ENCODE peak calls at places on chromosomes 4 and X, in five cellular contexts. U is A549, O is K562, H is HepG2, K is GM12878. P is an unnamed sample.

GRCh38 chr4:78720994-78721677 is 55.0 kb upstream of the BMP2K start:
- DNase-seq in U (no peak), O (peak), H (peak), K (no peak), P (no peak)

GRCh38 chrX:44384688-44385338 is 41.3 kb upstream of the EFHC2 start:
- DNase-seq in U (peak), O (no peak), H (no peak), K (no peak), P (no peak)

GRCh38 chr4:56742080-56742871 is 61.2 kb upstream of the HOPX start:
- DNase-seq in U (no peak), O (no peak), H (no peak), K (no peak), P (no peak)

GRCh38 chr4:90951037-90951436 is 823.8 kb downstream of the CCSER1 start:
- DNase-seq in U (peak), O (no peak), H (peak), K (no peak), P (no peak)

GRCh38 chr4:57094482-57095223 is 15.5 kb downstream of the IGFBP7 start:
- DNase-seq in U (peak), O (no peak), H (no peak), K (no peak), P (no peak)

GRCh38 chr4:19213388-19213787 is 1038.3 kb upstream of the SLIT2 start:
- DNase-seq in U (no peak), O (no peak), H (no peak), K (no peak), P (no peak)

GRCh38 chr4:142960134-142960533 is 114.0 kb upstream of the INPP4B start:
- DNase-seq in U (no peak), O (no peak), H (no peak), K (no peak), P (no peak)

GRCh38 chrX:38999099-38999498 is 197.8 kb downstream of the MID1IP1 start:
- DNase-seq in U (no peak), O (no peak), H (no peak), K (no peak), P (no peak)

GRCh38 chrX:39688576-39689373 is 409.0 kb downstream of the BCOR start:
- DNase-seq in U (peak), O (peak), H (peak), K (no peak), P (peak)

GRCh38 chrX:17036172-17036961 is 89.9 kb downstream of the REPS2 start:
- DNase-seq in U (no peak), O (no peak), H (no peak), K (no peak), P (no peak)

GRCh38 chr4:6548201-6548881 is 26.6 kb upstream of the MAN2B2 start:
- DNase-seq in U (peak), O (peak), H (peak), K (no peak), P (peak)

GRCh38 chrX:46381630-46382029 is 163.6 kb downstream of the ZNF674 start:
- DNase-seq in U (peak), O (peak), H (peak), K (peak), P (peak)

GRCh38 chr4:85720736-85721135 is 245.8 kb downstream of the ARHGAP24 start:
- DNase-seq in U (peak), O (no peak), H (peak), K (no peak), P (no peak)

GRCh38 chr4:11720292-11720691 is 291.6 kb upstream of the HS3ST1 start:
- DNase-seq in U (peak), O (no peak), H (no peak), K (no peak), P (no peak)

GRCh38 chr4:155338196-155338595 is 38.6 kb downstream of the MAP9 start:
- DNase-seq in U (no peak), O (no peak), H (no peak), K (no peak), P (no peak)

GRCh38 chr4:105686571-105686970 is 21.9 kb downstream of the INTS12 start:
- DNase-seq in U (no peak), O (no peak), H (no peak), K (no peak), P (no peak)

GRCh38 chr4:121758896-121759568 is 5.9 kb downstream of the SMIM43 start:
- DNase-seq in U (peak), O (no peak), H (no peak), K (no peak), P (no peak)

GRCh38 chr4:153137168-153137567 is 67.1 kb upstream of the TRIM2 start:
- DNase-seq in U (peak), O (no peak), H (no peak), K (no peak), P (no peak)

GRCh38 chrX:22712942-22713341 is 286.8 kb upstream of the DDX53 start:
- DNase-seq in U (no peak), O (no peak), H (no peak), K (no peak), P (no peak)
- TF ChIP-seq ESRRA in U (no peak), O (no peak), H (no peak), K (no peak), P (no peak)

DNA sequence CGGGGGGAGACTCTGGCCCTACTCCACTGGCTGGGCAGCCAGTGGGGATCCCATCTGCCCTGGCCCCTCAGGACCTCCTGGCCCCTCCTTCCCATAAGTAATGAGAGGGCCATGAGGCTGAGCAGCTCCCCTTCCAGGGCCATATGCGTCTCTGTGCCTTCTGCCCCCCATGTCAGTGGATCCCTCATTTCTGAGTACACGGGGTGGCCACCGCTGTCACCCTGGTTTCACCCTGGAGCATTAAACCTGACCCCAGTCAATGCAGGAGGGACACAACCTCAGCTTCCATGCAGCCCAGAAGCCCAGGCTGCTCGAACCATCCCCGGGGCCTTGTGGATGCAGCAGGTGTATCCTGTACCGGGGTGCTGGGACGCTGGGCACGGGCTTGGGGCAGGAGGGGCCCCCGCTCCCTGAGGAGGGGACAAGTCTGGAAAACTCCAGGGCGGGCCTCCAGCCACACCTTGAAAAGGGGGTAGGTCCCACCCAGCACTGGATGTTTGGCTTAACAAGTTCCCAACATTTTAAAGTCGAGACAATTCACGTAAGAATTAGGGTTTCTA is 24.2 kb downstream of the ATP5ME start:
- DNase-seq in U (no peak), O (no peak), H (no peak), K (no peak), P (no peak)
- TF ChIP-seq ESRRA in U (no peak), O (no peak), H (no peak), K (no peak), P (no peak)

DNA sequence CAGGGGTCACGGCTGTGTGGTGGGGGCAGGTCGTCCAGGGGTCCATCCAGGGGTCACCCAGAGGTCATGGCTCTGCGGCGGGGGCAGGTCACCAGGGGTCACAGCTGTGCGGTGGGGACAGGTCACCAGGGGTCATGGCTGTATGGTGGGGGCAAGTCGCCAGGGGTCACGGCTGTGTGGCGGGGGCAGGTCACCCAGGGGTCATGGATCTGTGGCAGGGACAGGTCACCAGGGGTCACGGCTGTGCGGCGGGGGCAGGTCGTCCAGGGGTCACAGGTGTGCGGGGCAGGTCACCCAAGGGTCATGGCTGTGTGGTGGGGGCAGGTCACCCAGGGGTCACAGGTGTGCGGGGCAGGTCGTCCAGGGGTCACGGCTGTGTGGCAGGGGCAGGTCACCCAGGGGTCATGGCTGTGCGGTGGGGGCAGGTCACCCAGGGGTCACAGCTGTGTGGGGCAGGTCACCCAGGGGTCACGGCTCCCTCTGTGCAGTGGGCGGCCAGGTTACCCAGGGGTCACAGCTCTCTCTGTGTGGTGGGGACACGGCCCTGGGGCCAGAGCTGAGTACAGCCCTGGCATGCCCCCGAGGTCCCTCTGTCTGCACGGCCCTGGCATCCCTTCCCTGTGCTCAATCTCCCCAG is 15.9 kb downstream of the ATP5ME start:
- DNase-seq in U (no peak), O (no peak), H (no peak), K (no peak), P (no peak)
- TF ChIP-seq ESRRA in U (no peak), O (no peak), H (no peak), K (no peak), P (no peak)

DNA sequence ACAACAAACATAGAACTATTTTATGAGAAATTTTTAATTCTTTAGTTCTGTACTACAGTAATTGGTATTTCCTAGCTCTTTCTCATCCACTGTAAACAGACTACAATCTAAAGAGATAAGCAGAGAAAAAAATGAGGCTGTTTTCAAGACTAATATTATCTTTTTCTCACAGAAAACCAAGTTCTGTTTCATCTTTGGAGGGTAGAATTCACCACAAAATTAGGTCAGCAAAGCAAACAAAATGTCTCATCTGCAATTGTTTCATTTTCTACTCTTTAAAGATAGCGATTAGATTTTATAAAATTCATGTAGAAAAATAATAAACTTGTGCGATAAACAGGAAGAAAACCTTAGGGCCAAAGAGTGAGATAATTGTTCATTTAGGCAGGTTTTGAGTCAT is 10.8 kb downstream of the APOO start:
- DNase-seq in U (no peak), O (no peak), H (no peak), K (no peak), P (no peak)
- TF ChIP-seq ESRRA in U (no peak), O (no peak), H (no peak), K (no peak), P (no peak)

GRCh38 chrX:6029014-6029413 is 199.7 kb downstream of the NLGN4X start:
- DNase-seq in U (no peak), O (no peak), H (no peak), K (no peak), P (no peak)

GRCh38 chrX:6026980-6027379 is 201.7 kb downstream of the NLGN4X start:
- DNase-seq in U (no peak), O (no peak), H (no peak), K (no peak), P (no peak)

GRCh38 chrX:6021316-6022091 is 207.2 kb downstream of the NLGN4X start:
- DNase-seq in U (peak), O (no peak), H (peak), K (no peak), P (peak)

GRCh38 chrX:6024204-6024603 is 204.5 kb downstream of the NLGN4X start:
- DNase-seq in U (no peak), O (no peak), H (no peak), K (no peak), P (no peak)

GRCh38 chrX:6026484-6026883 is 202.2 kb downstream of the NLGN4X start:
- DNase-seq in U (no peak), O (no peak), H (no peak), K (no peak), P (no peak)
- TF ChIP-seq ESRRA in U (no peak), O (no peak), H (no peak), K (no peak), P (no peak)

GRCh38 chr4:183905593-183906485 is 732 bp downstream of the STOX2 start:
- DNase-seq in U (peak), O (no peak), H (no peak), K (no peak), P (peak)
- TF ChIP-seq ESRRA in U (no peak), O (no peak), H (no peak), K (no peak), P (peak)

GRCh38 chr4:165505991-165506779 is 127.4 kb downstream of the CPE start:
- DNase-seq in U (no peak), O (no peak), H (peak), K (no peak), P (no peak)
- TF ChIP-seq ESRRA in U (no peak), O (no peak), H (no peak), K (no peak), P (no peak)

DNA sequence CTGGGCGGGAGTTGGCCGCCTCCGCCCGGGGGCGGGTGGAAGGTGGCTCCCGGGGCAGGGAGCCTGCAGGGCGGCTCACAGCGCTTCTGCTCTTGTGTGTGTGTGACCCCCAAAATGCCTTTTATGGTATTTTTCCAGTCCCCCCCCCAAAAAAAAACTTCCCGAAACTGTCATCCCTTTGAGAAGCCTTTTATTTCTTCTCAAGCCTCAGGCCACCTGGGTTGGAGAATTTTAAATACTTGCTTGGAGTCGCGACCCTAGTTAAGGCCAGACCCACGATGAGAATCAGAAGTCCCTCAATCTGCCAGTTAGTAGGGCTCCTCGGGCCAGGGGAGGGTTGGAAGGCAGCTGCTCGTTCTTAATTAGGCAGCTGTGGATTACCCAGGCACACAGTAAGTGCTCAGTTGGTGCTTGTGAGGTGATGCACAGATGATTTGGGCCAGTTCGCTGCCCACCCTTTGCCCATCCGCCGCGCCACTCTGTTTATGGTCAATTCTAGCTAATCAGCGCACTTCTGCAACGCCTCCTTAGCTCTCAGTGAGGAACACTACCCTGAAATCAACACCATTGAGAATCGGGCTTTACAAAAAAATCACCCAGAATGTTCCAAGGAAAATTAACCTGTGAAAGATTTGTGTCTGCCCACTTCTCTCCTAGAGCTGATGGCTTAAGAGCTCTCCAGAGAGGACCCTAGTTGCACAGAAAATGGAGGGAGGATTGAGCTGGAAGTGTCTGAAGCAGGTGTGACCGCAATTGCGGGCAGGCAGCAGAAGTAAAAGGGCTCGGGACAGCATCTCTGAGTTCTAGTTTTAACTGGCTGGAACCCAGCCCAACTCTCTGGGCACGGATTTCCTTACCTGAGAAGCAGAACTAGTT is 648 bp upstream of the SCD5 start:
- DNase-seq in U (no peak), O (no peak), H (no peak), K (no peak), P (no peak)
- TF ChIP-seq ESRRA in U (no peak), O (no peak), H (no peak), K (no peak), P (no peak)

DNA sequence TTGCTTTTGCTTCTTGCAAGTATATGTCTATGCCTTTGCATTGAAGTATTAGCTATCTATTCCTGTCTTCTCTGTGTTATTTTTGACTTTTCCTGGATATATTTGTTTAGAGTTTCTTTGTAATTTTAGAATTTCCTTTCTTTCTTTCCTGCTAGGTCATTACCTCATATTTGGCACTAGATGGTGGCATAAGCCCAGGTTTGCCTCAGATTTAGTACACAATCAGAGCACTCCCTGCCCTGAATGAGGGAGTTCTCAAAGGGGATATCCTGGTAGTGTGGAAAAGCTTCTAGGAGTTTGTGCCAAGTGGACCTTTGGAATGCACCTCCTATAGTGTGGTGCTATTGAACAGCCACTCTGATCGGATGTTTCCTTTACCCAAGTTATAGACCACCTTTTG is 181.6 kb downstream of the UGT8 start:
- DNase-seq in U (peak), O (no peak), H (peak), K (no peak), P (no peak)
- TF ChIP-seq ESRRA in U (no peak), O (no peak), H (no peak), K (no peak), P (no peak)